ENCODE peak calls at places on chromosomes 12 and 14, in ten cellular contexts. V is A549, U is breast epithelium, K is body of pancreas, E is right lobe of liver, X is thyroid gland, P is tibial nerve, M is spleen, I is HCT116, W is gastrocnemius medialis. A is an unnamed sample. For H3K4me1, the result is how much of the 10 kb centered on the place peaks cover.

GRCh38 chr12:51865757-51866270 is 17.3 kb upstream of the FIGNL2 start:
- DNase-seq in X (no peak), E (no peak), P (no peak), M (no peak), K (no peak), V (no peak), I (no peak), U (no peak), W (no peak), A (no peak)

GRCh38 chr14:94098359-94098758 is 12.2 kb upstream of the IFI27 start:
- DNase-seq in K (no peak), V (no peak), M (no peak), W (no peak), U (no peak), X (no peak), P (no peak), I (no peak), E (no peak), A (no peak)

GRCh38 chr14:77145975-77146740 is 4.6 kb upstream of the ZDHHC22 start:
- DNase-seq in M (peak), X (no peak), K (no peak), V (no peak), W (no peak), E (no peak), U (no peak), P (no peak), I (no peak), A (no peak)

GRCh38 chr12:101068402-101068801 is 141.6 kb downstream of the SLC5A8 start:
- DNase-seq in I (no peak), M (no peak), X (no peak), K (no peak), P (no peak), V (no peak), E (no peak), U (no peak), W (no peak), A (no peak)

GRCh38 chr12:28550757-28551381 is 360.6 kb downstream of the CCDC91 start:
- DNase-seq in M (no peak), V (peak), W (no peak), P (no peak), I (peak), K (no peak), X (no peak), U (no peak), E (no peak), A (no peak)

GRCh38 chr14:34199585-34199984 is 248.7 kb upstream of the EGLN3 start:
- DNase-seq in U (no peak), V (no peak), E (no peak), P (no peak), M (no peak), K (no peak), W (no peak), I (no peak), X (no peak), A (no peak)

GRCh38 chr14:35669782-35670181 is 135.8 kb downstream of the INSM2 start:
- DNase-seq in M (no peak), U (no peak), E (no peak), X (no peak), K (no peak), W (no peak), I (peak), P (no peak), V (peak), A (no peak)

GRCh38 chr14:55599250-55599879 is 19.4 kb downstream of the KTN1 start:
- DNase-seq in V (peak), K (peak), W (no peak), P (no peak), U (peak), X (no peak), E (peak), I (peak), M (no peak), A (no peak)

GRCh38 chr12:111246477-111247011 is 122.4 kb downstream of the PHETA1 start:
- DNase-seq in P (no peak), M (no peak), K (no peak), U (no peak), X (no peak), V (no peak), I (no peak), E (peak), W (no peak), A (no peak)

GRCh38 chr12:85441740-85442139 is 161.7 kb downstream of the ALX1 start:
- DNase-seq in X (no peak), W (no peak), M (no peak), U (no peak), I (peak), V (peak), P (no peak), K (no peak), E (no peak), A (no peak)

GRCh38 chr12:108570743-108571603 is 8.6 kb downstream of the ISCU start:
- DNase-seq in X (no peak), I (peak), U (no peak), K (no peak), E (peak), W (peak), M (no peak), P (no peak), V (peak), A (no peak)

GRCh38 chr12:68899251-68899771 is 33.7 kb downstream of the CPM start:
- DNase-seq in X (peak), P (peak), M (no peak), E (peak), I (peak), W (no peak), V (peak), K (peak), U (no peak), A (no peak)

GRCh38 chr12:41795066-41795465 is 349.6 kb downstream of the GXYLT1 start:
- DNase-seq in U (no peak), I (no peak), X (no peak), V (no peak), M (no peak), E (no peak), K (no peak), P (no peak), W (no peak), A (no peak)

GRCh38 chr14:92143309-92143708 is 21.5 kb downstream of the CPSF2 start:
- DNase-seq in P (no peak), V (no peak), I (no peak), U (no peak), M (no peak), E (no peak), W (no peak), X (no peak), K (no peak), A (no peak)

GRCh38 chr12:90043264-90043663 is 334.6 kb upstream of the ATP2B1 start:
- DNase-seq in P (no peak), U (no peak), I (no peak), E (no peak), K (no peak), V (no peak), W (no peak), X (no peak), M (no peak), A (no peak)

GRCh38 chr14:74569387-74569786 is 42.6 kb downstream of the LTBP2 start:
- DNase-seq in M (peak), K (no peak), I (no peak), E (no peak), P (no peak), X (no peak), U (no peak), W (no peak), V (no peak), A (no peak)

GRCh38 chr14:51674294-51675002 is 22.7 kb downstream of the FRMD6 start:
- DNase-seq in P (no peak), K (no peak), X (no peak), E (no peak), V (no peak), W (no peak), I (peak), U (no peak), M (no peak), A (no peak)

GRCh38 chr14:54453252-54453651 is 12.1 kb upstream of the CNIH1 start:
- DNase-seq in P (no peak), U (no peak), M (no peak), E (no peak), W (no peak), K (no peak), V (no peak), X (no peak), I (no peak), A (no peak)

GRCh38 chr12:119894916-119895315 is 17.8 kb upstream of the CIT start:
- DNase-seq in V (no peak), K (no peak), I (no peak), W (no peak), U (no peak), E (no peak), M (no peak), P (no peak), X (no peak), A (no peak)

GRCh38 chr14:88521818-88522217 is 33.0 kb downstream of the PTPN21 start:
- DNase-seq in M (no peak), W (no peak), K (no peak), P (no peak), I (no peak), V (no peak), X (no peak), E (no peak), U (no peak), A (no peak)

GRCh38 chr14:38420045-38420444 is 164.2 kb upstream of the CLEC14A start:
- DNase-seq in I (no peak), K (no peak), W (no peak), M (no peak), V (no peak), U (no peak), X (no peak), P (no peak), E (no peak), A (no peak)

GRCh38 chr12:69688496-69689427 is 10.3 kb downstream of the BEST3 start:
- DNase-seq in E (peak), X (no peak), U (peak), V (peak), P (peak), K (peak), W (peak), M (peak), I (peak), A (no peak)

GRCh38 chr12:30515351-30515750 is 180.3 kb downstream of the IPO8 start:
- DNase-seq in I (peak), E (no peak), K (no peak), M (no peak), U (no peak), P (no peak), W (no peak), X (no peak), V (peak), A (no peak)

GRCh38 chr12:7113389-7113871 is 4.4 kb upstream of the C1RL start:
- DNase-seq in I (no peak), X (peak), W (no peak), E (peak), K (peak), P (no peak), V (peak), U (no peak), M (no peak), A (no peak)

GRCh38 chr14:105249175-105250007 is 1.1 kb downstream of the BTBD6 start:
- DNase-seq in X (no peak), M (no peak), U (no peak), I (no peak), E (no peak), K (no peak), P (no peak), W (no peak), V (peak), A (no peak)

GRCh38 chr14:105247026-105247425 is 1.3 kb upstream of the BTBD6 start:
- DNase-seq in X (no peak), M (no peak), P (no peak), W (no peak), E (no peak), V (no peak), U (no peak), K (no peak), I (no peak), A (no peak)

GRCh38 chr14:105250008-105250366 is 1.7 kb downstream of the BTBD6 start:
- DNase-seq in E (no peak), W (no peak), V (no peak), U (no peak), I (no peak), P (no peak), M (no peak), X (no peak), K (no peak), A (no peak)

GRCh38 chr14:105247715-105248367 is 492 bp upstream of the BTBD6 start:
- DNase-seq in W (no peak), V (no peak), M (peak), U (no peak), K (no peak), E (no peak), X (no peak), P (no peak), I (no peak), A (no peak)

DNA sequence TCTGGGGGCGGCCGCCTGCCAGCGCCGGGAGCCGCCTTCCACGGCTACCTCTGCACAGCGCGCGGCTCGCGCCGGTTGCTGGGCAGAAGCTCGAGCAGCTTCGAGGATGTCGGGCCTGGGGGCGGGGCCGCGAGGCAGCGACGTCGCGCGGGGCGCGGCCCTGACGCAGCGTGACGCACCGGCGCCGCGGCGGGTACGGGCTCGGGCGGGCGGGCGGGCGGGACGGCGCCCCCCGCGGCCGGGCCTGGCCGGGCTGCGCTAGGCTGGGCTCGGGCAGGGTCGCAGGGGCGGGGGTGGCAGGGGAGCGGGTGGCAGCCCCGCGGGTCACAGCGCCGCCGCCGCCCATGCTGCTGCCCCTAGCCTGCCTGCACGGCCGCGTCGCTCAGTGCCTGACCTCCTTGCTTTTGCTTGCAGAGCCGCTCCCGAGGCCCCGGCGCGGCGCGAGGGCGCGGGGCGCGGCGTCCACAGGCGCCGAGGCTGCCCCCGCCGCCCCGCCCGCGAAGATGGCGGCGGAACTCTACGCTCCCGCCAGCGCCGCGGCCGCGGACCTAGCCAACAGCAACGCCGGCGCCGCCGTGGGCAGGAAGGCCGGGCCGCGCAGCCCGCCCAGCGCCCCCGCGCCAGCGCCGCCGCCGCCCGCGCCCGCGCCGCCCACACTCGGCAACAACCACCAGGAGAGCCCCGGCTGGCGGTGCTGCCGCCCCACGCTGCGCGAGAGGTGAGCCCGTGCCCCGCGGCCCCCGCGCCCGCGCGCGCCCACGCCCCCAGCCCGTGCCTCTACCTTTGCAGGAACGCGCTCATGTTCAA is at the start of gene BTBD6:
- DNase-seq in M (peak), K (peak), P (peak), U (peak), W (peak), I (peak), V (peak), E (peak), X (peak), A (no peak)
- TF ChIP-seq CTCF in M (no peak), K (no peak), P (no peak), U (peak), W (no peak), I (no peak), V (peak), E (peak), X (peak), A (no peak)

GRCh38 chr12:63937381-63938168 is 93.1 kb downstream of the SRGAP1 start:
- DNase-seq in P (no peak), V (no peak), U (no peak), I (no peak), W (no peak), E (no peak), K (no peak), X (peak), M (no peak), A (no peak)
- H3K4me1 ChIP-seq in P (under half), V (under half), U (under half), I (under half), W (under half), E (under half), K (under half), X (under half), M (under half), A (under half)

GRCh38 chr12:92469837-92470236 is 233.0 kb upstream of the PLEKHG7 start:
- DNase-seq in V (peak), I (no peak), U (no peak), M (peak), K (no peak), W (peak), E (no peak), P (no peak), X (peak), A (no peak)
- TF ChIP-seq POLR2A in V (no peak), I (no peak), U (no peak), M (no peak), K (no peak), W (no peak), E (no peak), P (no peak), X (no peak), A (no peak)

DNA sequence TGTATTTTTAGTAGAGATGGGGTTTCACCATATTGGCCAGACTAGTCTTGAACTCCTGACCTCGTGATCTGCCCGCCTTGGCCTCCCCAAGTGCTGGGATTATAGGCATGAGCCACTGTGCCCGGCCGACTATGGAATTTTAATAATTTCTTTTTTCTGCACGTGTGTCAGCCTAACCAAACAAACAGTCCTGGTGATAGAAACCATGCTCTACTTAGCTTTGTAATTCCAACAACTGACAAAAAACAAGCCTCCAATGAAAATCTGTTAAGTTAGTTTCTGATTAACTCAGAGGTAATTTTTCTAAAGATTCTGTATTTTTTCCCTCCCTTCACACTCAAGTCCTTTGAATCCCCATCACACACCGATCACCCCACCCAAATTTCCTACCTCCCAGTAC is 15.3 kb downstream of the COQ10A start:
- DNase-seq in K (no peak), W (no peak), V (no peak), E (no peak), X (no peak), M (no peak), U (no peak), P (no peak), I (no peak), A (no peak)
- TF ChIP-seq CTCF in K (no peak), W (no peak), V (no peak), E (no peak), X (no peak), M (no peak), U (no peak), P (no peak), I (no peak), A (no peak)

GRCh38 chr14:31962920-31963319 is 114.2 kb upstream of the ARHGAP5 start:
- DNase-seq in K (no peak), I (no peak), M (no peak), E (no peak), V (no peak), P (no peak), W (no peak), X (no peak), U (no peak), A (no peak)

GRCh38 chr14:31966896-31967668 is 110.0 kb upstream of the ARHGAP5 start:
- DNase-seq in U (no peak), I (no peak), V (no peak), P (peak), M (no peak), E (no peak), X (no peak), W (no peak), K (no peak), A (no peak)

GRCh38 chr14:31965735-31966598 is 111.1 kb upstream of the ARHGAP5 start:
- DNase-seq in E (no peak), X (no peak), V (peak), I (no peak), K (no peak), P (no peak), U (no peak), M (no peak), W (no peak), A (no peak)

GRCh38 chr14:31964490-31964889 is 112.6 kb upstream of the ARHGAP5 start:
- DNase-seq in E (no peak), V (no peak), W (no peak), U (no peak), P (no peak), M (no peak), I (no peak), K (no peak), X (no peak), A (no peak)

GRCh38 chr14:31964979-31965734 is 111.9 kb upstream of the ARHGAP5 start:
- DNase-seq in X (no peak), E (no peak), U (no peak), M (peak), K (no peak), P (no peak), I (no peak), V (no peak), W (no peak), A (no peak)
- H3K4me1 ChIP-seq in X (under half), E (under half), U (under half), M (under half), K (under half), P (under half), I (under half), V (under half), W (under half), A (under half)

GRCh38 chr12:109870648-109871047 is 9.7 kb downstream of the GLTP start:
- DNase-seq in U (no peak), K (no peak), P (no peak), X (no peak), V (no peak), W (no peak), M (no peak), E (no peak), I (no peak), A (no peak)

GRCh38 chr12:109868182-109869051 is 11.9 kb downstream of the GLTP start:
- DNase-seq in P (no peak), V (no peak), E (no peak), K (no peak), U (no peak), W (no peak), I (no peak), X (no peak), M (no peak), A (no peak)

GRCh38 chr12:109875572-109876131 is 4.7 kb downstream of the GLTP start:
- DNase-seq in W (no peak), U (no peak), I (no peak), K (peak), E (no peak), P (no peak), V (no peak), M (no peak), X (peak), A (no peak)

GRCh38 chr12:109873653-109874052 is 6.7 kb downstream of the GLTP start:
- DNase-seq in U (no peak), W (no peak), I (no peak), E (no peak), K (no peak), P (no peak), X (no peak), V (no peak), M (no peak), A (no peak)

GRCh38 chr12:109871678-109872314 is 8.5 kb downstream of the GLTP start:
- DNase-seq in K (peak), X (peak), U (no peak), I (no peak), V (no peak), W (no peak), M (no peak), E (no peak), P (no peak), A (no peak)
- TF ChIP-seq POLR2A in K (no peak), X (no peak), U (no peak), I (no peak), V (no peak), W (no peak), M (no peak), E (no peak), P (no peak), A (no peak)

GRCh38 chr12:127688901-127689428 is 578.0 kb upstream of the TMEM132C start:
- DNase-seq in M (no peak), U (no peak), P (no peak), V (no peak), W (no peak), E (no peak), X (no peak), I (no peak), K (no peak), A (no peak)

GRCh38 chr12:127685476-127686234 is 581.3 kb upstream of the TMEM132C start:
- DNase-seq in U (no peak), X (no peak), M (no peak), E (no peak), P (no peak), I (no peak), K (no peak), W (no peak), V (no peak), A (no peak)

GRCh38 chr12:127690161-127690560 is 576.8 kb upstream of the TMEM132C start:
- DNase-seq in X (no peak), W (no peak), E (no peak), U (no peak), K (no peak), M (no peak), I (no peak), V (no peak), P (no peak), A (no peak)
- TF ChIP-seq CTCF in X (peak), W (no peak), E (peak), U (no peak), K (no peak), M (no peak), I (no peak), V (no peak), P (no peak), A (no peak)